ENCODE peak calls at places on chromosome 1, in ten cellular contexts. Q is psoas muscle, J is nephron progenitor cell, K is GDM1, G is NCI-H1694 treated with DMSO at 0.1 percent for 48 hours, Y is ovary, V is ACHN, U is lower lobe of right lung, D is ecto neural progenitor cell, O is right cardiac atrium. W is an unnamed sample.

GRCh38 chr1:31786366-31787060 is 22.4 kb upstream of the ADGRB2 start:
- DNase-seq in Q (peak; percentile 42), J (no peak), K (no peak), G (no peak), Y (no peak), V (no peak), U (peak; percentile 34), D (peak; percentile 37), O (no peak), W (no peak)

GRCh38 chr1:12678820-12679219 is 34.9 kb downstream of the AADACL4 start:
- DNase-seq in Q (no peak), J (no peak), K (no peak), G (no peak), Y (no peak), V (no peak), U (no peak), D (no peak), O (no peak), W (no peak)

GRCh38 chr1:175287377-175287776 is 94.8 kb upstream of the KIAA0040 start:
- DNase-seq in Q (no peak), J (no peak), K (no peak), G (no peak), Y (no peak), V (no peak), U (no peak), D (no peak), O (no peak), W (no peak)

GRCh38 chr1:97063532-97063931 is 341.9 kb downstream of the PTBP2 start:
- DNase-seq in Q (no peak), J (no peak), K (no peak), G (no peak), Y (no peak), V (no peak), U (no peak), D (no peak), O (no peak), W (no peak)

GRCh38 chr1:217564833-217565232 is 66.1 kb downstream of the GPATCH2 start:
- DNase-seq in Q (no peak), J (no peak), K (no peak), G (no peak), Y (no peak), V (no peak), U (no peak), D (no peak), O (no peak), W (no peak)

GRCh38 chr1:11704226-11704619 is 12.7 kb downstream of the DRAXIN start:
- DNase-seq in Q (no peak), J (no peak), K (no peak), G (no peak), Y (no peak), V (no peak), U (no peak), D (peak; percentile 63), O (no peak), W (no peak)

GRCh38 chr1:37478451-37478871 is 4.1 kb downstream of the ZC3H12A start:
- DNase-seq in Q (no peak), J (no peak), K (no peak), G (no peak), Y (no peak), V (peak; percentile 41), U (no peak), D (no peak), O (no peak), W (no peak)

GRCh38 chr1:16212251-16212961 is at the start of gene ARHGEF19:
- DNase-seq in Q (no peak), J (no peak), K (no peak), G (no peak), Y (peak; percentile 40), V (no peak), U (peak; percentile 81), D (no peak), O (no peak), W (no peak)

GRCh38 chr1:15326691-15327530 is 79.9 kb downstream of the FHAD1 start:
- DNase-seq in Q (no peak), J (peak; percentile 41), K (no peak), G (no peak), Y (peak; percentile 40), V (no peak), U (no peak), D (peak; percentile 82), O (no peak), W (no peak)

GRCh38 chr1:92481598-92482403 is 4.9 kb downstream of the GFI1 start:
- DNase-seq in Q (no peak), J (peak; percentile 26), K (no peak), G (no peak), Y (no peak), V (no peak), U (peak; percentile 54), D (peak; percentile 61), O (no peak), W (no peak)

GRCh38 chr1:243407284-243408018 is 151.6 kb downstream of the SDCCAG8 start:
- DNase-seq in Q (no peak), J (no peak), K (no peak), G (no peak), Y (no peak), V (peak; percentile 11), U (no peak), D (no peak), O (no peak), W (no peak)

GRCh38 chr1:7898962-7899361 is 41.7 kb downstream of the TNFRSF9 start:
- DNase-seq in Q (no peak), J (no peak), K (no peak), G (no peak), Y (no peak), V (no peak), U (no peak), D (no peak), O (no peak), W (no peak)

W was measured in GM12892.